ENCODE peak calls at places on chromosomes 7 and 10, in four cellular contexts. One of them, this sample, is unnamed.

GRCh38 chr7:22127835-22128527 is 182.3 kb upstream of the CDCA7L start:
- DNase-seq in AG04450: no peak
- DNase-seq in brain microvascular endothelial cell: no peak
- DNase-seq in IMR-90: no peak
- DNase-seq in this sample: no peak

GRCh38 chr10:102418612-102419560 is at the start of gene PSD:
- DNase-seq in AG04450: no peak
- DNase-seq in brain microvascular endothelial cell: no peak
- DNase-seq in IMR-90: no peak
- DNase-seq in this sample: no peak

GRCh38 chr7:103811997-103812396 is 177.5 kb downstream of the RELN start:
- DNase-seq in IMR-90: no peak
- DNase-seq in brain microvascular endothelial cell: no peak
- DNase-seq in AG04450: no peak
- DNase-seq in this sample: no peak

GRCh38 chr7:77877800-77878199 is 79.2 kb downstream of the PHTF2 start:
- DNase-seq in brain microvascular endothelial cell: peak
- DNase-seq in AG04450: no peak
- DNase-seq in IMR-90: peak
- DNase-seq in this sample: peak

GRCh38 chr10:60914676-60915075 is 29.3 kb downstream of the RHOBTB1 start:
- DNase-seq in brain microvascular endothelial cell: peak
- DNase-seq in IMR-90: peak
- DNase-seq in AG04450: peak
- DNase-seq in this sample: peak

GRCh38 chr10:114151486-114151885 is 22.5 kb downstream of the CCDC186 start:
- DNase-seq in IMR-90: peak
- DNase-seq in AG04450: peak
- DNase-seq in brain microvascular endothelial cell: peak
- DNase-seq in this sample: peak

GRCh38 chr10:11046766-11047165 is 29.1 kb downstream of the CELF2 start:
- DNase-seq in AG04450: no peak
- DNase-seq in IMR-90: no peak
- DNase-seq in brain microvascular endothelial cell: no peak
- DNase-seq in this sample: no peak

GRCh38 chr10:75347211-75347610 is 54.4 kb downstream of the ZNF503 start:
- DNase-seq in brain microvascular endothelial cell: no peak
- DNase-seq in IMR-90: no peak
- DNase-seq in AG04450: no peak
- DNase-seq in this sample: no peak

GRCh38 chr10:31000071-31000787 is 31.4 kb downstream of the ZNF438 start:
- DNase-seq in IMR-90: no peak
- DNase-seq in brain microvascular endothelial cell: no peak
- DNase-seq in AG04450: no peak
- DNase-seq in this sample: no peak

GRCh38 chr7:73612598-73613269 is 11.6 kb downstream of the MLXIPL start:
- DNase-seq in AG04450: no peak
- DNase-seq in brain microvascular endothelial cell: peak
- DNase-seq in IMR-90: peak
- DNase-seq in this sample: no peak

GRCh38 chr10:72729528-72729927 is 37.6 kb downstream of the MCU start:
- DNase-seq in AG04450: no peak
- DNase-seq in brain microvascular endothelial cell: no peak
- DNase-seq in IMR-90: no peak
- DNase-seq in this sample: peak

GRCh38 chr7:143929224-143929920 is 5.7 kb upstream of the OR2F2 start:
- DNase-seq in brain microvascular endothelial cell: peak
- DNase-seq in AG04450: no peak
- DNase-seq in IMR-90: peak
- DNase-seq in this sample: no peak

GRCh38 chr7:20164420-20165145 is 52.6 kb downstream of the MACC1 start:
- DNase-seq in IMR-90: no peak
- DNase-seq in brain microvascular endothelial cell: no peak
- DNase-seq in AG04450: no peak
- DNase-seq in this sample: peak

GRCh38 chr7:41975854-41976253 is 261.2 kb downstream of the GLI3 start:
- DNase-seq in IMR-90: no peak
- DNase-seq in AG04450: no peak
- DNase-seq in brain microvascular endothelial cell: no peak
- DNase-seq in this sample: no peak

GRCh38 chr7:105354383-105354782 is 34.3 kb downstream of the SRPK2 start:
- DNase-seq in AG04450: no peak
- DNase-seq in brain microvascular endothelial cell: no peak
- DNase-seq in IMR-90: no peak
- DNase-seq in this sample: no peak

GRCh38 chr7:66303454-66304160 is 98.5 kb downstream of the TPST1 start:
- DNase-seq in IMR-90: no peak
- DNase-seq in AG04450: no peak
- DNase-seq in brain microvascular endothelial cell: no peak
- DNase-seq in this sample: no peak

GRCh38 chr10:72124984-72125383 is 36.6 kb upstream of the SPOCK2 start:
- DNase-seq in IMR-90: peak
- DNase-seq in brain microvascular endothelial cell: no peak
- DNase-seq in AG04450: peak
- DNase-seq in this sample: peak

GRCh38 chr10:86226801-86227201 is 139.8 kb downstream of the GRID1 start:
- DNase-seq in brain microvascular endothelial cell: no peak
- DNase-seq in IMR-90: no peak
- DNase-seq in AG04450: no peak
- DNase-seq in this sample: no peak

GRCh38 chr7:73536479-73536878 is 14.4 kb upstream of the BAZ1B start:
- DNase-seq in IMR-90: no peak
- DNase-seq in AG04450: no peak
- DNase-seq in brain microvascular endothelial cell: no peak
- DNase-seq in this sample: no peak

GRCh38 chr10:46522295-46523118 is 34.0 kb downstream of the GPRIN2 start:
- DNase-seq in AG04450: no peak
- DNase-seq in brain microvascular endothelial cell: no peak
- DNase-seq in IMR-90: no peak
- DNase-seq in this sample: no peak
- H3K27ac ChIP-seq in AG04450: no peak
- H3K27ac ChIP-seq in brain microvascular endothelial cell: no peak
- H3K27ac ChIP-seq in IMR-90: peak
- H3K27ac ChIP-seq in this sample: no peak

GRCh38 chr7:101870361-101871062 is 53.1 kb downstream of the CUX1 start:
- DNase-seq in brain microvascular endothelial cell: no peak
- DNase-seq in IMR-90: peak
- DNase-seq in AG04450: no peak
- DNase-seq in this sample: no peak

GRCh38 chr7:101875215-101875846 is 57.9 kb downstream of the CUX1 start:
- DNase-seq in brain microvascular endothelial cell: no peak
- DNase-seq in AG04450: no peak
- DNase-seq in IMR-90: no peak
- DNase-seq in this sample: no peak

GRCh38 chr7:101871351-101871750 is 53.9 kb downstream of the CUX1 start:
- DNase-seq in AG04450: no peak
- DNase-seq in brain microvascular endothelial cell: no peak
- DNase-seq in IMR-90: no peak
- DNase-seq in this sample: no peak

GRCh38 chr7:101877882-101878591 is 60.6 kb downstream of the CUX1 start:
- DNase-seq in AG04450: no peak
- DNase-seq in brain microvascular endothelial cell: no peak
- DNase-seq in IMR-90: no peak
- DNase-seq in this sample: no peak

DNA sequence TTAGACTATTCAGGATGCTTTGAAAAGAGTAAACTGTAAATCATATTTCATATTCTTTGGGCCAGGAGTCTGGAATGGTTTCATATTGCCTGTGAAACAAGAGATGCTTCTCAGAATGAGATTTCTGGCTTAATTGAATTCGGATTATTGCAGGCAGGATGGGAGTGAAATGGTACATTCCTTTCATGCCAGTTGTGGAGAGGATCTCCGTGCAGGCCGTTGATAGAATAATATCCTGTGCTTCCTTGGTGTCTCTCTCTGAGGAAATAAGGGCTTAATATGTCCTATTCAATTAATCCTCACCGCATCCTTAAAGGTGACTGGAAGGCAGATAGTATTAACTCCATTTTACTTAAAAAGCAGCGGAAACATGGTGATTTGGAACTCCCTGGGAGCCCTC is 56.6 kb downstream of the CUX1 start:
- DNase-seq in IMR-90: peak
- DNase-seq in brain microvascular endothelial cell: peak
- DNase-seq in AG04450: no peak
- DNase-seq in this sample: no peak
- H3K27ac ChIP-seq in IMR-90: peak
- H3K27ac ChIP-seq in brain microvascular endothelial cell: no peak
- H3K27ac ChIP-seq in AG04450: no peak
- H3K27ac ChIP-seq in this sample: no peak

DNA sequence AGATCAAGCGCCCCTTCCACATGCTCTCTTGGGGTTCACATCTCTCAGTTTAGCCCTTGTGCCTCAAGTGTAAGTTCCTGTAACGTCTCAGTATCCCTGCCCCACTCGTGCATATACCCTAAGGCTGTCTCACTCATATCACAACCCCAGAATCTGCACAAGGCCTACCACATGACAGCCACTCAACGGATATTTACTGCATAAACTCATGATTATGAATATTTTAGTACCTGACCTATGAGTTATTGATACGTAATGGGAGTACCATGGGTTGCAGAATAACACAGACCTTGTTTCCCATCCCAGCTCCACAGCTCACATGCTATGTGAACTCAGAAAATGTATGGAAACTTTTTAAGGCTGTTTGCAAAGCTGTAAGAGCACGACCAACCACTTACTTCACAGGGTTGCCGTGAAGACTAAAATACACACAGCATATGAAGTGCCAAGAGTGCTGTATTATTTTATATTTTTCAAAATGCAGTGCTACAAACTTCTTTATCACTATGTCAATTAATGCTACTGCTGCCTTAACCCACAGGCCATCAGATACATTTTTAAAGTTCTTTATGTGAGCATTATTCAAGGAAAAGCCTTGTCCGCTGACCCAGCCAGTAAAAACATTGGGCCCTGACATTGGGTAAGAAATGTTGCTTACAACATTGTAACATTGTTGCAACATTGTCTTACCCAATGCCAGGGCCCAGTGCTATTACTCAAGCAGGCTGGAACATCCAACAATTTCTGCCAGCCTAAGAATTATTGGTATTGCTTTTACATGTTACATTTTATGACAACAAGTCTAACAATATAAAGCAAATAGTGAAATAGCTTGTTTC is 97.2 kb downstream of the JAZF1 start:
- DNase-seq in IMR-90: peak
- DNase-seq in AG04450: no peak
- DNase-seq in brain microvascular endothelial cell: peak
- DNase-seq in this sample: no peak
- H3K27ac ChIP-seq in IMR-90: no peak
- H3K27ac ChIP-seq in AG04450: no peak
- H3K27ac ChIP-seq in brain microvascular endothelial cell: no peak
- H3K27ac ChIP-seq in this sample: no peak

DNA sequence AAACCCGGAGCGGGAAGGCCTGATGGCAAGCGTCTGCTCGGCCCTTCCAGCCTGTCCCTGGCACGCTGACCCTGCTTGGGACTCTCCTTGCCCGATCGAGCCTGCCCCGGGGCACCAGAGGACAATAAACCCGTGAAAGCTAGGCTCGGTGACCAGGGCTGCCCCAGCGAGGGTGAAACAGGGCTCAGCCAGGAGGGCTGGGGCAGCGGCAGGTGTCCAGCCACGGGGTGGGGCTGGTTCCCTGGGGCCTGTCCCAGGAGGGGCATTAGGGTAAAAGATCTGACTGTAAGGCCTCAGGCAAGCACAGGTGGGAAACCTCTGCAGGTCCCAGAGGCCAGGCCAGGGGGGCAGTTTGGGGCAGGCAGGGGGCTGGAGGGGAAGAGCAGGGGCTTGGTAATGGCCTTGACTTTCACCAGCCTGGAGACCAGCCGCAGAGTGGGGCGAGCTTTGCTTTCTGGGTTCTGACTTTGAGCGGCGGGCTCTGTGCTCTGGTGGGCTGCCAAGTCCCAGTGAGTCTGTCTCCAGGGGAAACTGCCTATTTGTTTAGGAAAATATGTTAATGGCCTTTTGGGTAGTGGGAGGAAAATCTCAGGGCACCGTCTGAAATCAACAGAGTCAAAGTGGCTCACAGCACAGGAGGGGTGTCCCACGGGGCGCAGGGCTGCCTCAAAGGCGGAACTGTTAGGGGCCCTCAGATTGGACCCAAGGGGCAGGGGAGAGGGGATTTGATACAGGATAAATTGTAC is 68.2 kb upstream of the INPP5A start:
- DNase-seq in IMR-90: no peak
- DNase-seq in AG04450: no peak
- DNase-seq in brain microvascular endothelial cell: no peak
- DNase-seq in this sample: no peak
- H3K27ac ChIP-seq in IMR-90: no peak
- H3K27ac ChIP-seq in AG04450: no peak
- H3K27ac ChIP-seq in brain microvascular endothelial cell: no peak
- H3K27ac ChIP-seq in this sample: no peak